ENCODE peak calls at places on chromosomes 4 and X, in ten cellular contexts. One of them, this sample, is unnamed.

GRCh38 chr4:128601992-128602695 is 207.4 kb upstream of the JADE1 start:
- DNase-seq in H1: no peak
- DNase-seq in neuronal stem cell: no peak
- DNase-seq in tibial artery: no peak
- DNase-seq in esophagus squamous epithelium: no peak
- DNase-seq in cardiac muscle cell: peak
- DNase-seq in CD4-positive, CD25-positive, alpha-beta regulatory T cell: no peak
- DNase-seq in fibroblast of mammary gland: peak
- DNase-seq in transverse colon: no peak
- DNase-seq in heart left ventricle: no peak
- DNase-seq in this sample: peak

GRCh38 chr4:7757501-7758443 is 181.9 kb downstream of the AFAP1 start:
- DNase-seq in H1: no peak
- DNase-seq in neuronal stem cell: peak
- DNase-seq in tibial artery: no peak
- DNase-seq in esophagus squamous epithelium: no peak
- DNase-seq in cardiac muscle cell: no peak
- DNase-seq in CD4-positive, CD25-positive, alpha-beta regulatory T cell: no peak
- DNase-seq in fibroblast of mammary gland: no peak
- DNase-seq in transverse colon: no peak
- DNase-seq in heart left ventricle: peak
- DNase-seq in this sample: peak

GRCh38 chrX:13646154-13646549 is 6.8 kb upstream of the TCEANC start:
- DNase-seq in H1: peak
- DNase-seq in neuronal stem cell: peak
- DNase-seq in tibial artery: peak
- DNase-seq in esophagus squamous epithelium: no peak
- DNase-seq in cardiac muscle cell: peak
- DNase-seq in CD4-positive, CD25-positive, alpha-beta regulatory T cell: peak
- DNase-seq in fibroblast of mammary gland: peak
- DNase-seq in transverse colon: peak
- DNase-seq in heart left ventricle: peak
- DNase-seq in this sample: peak

GRCh38 chr4:68724426-68724825 is 54.0 kb upstream of the UGT2B15 start:
- DNase-seq in H1: no peak
- DNase-seq in neuronal stem cell: no peak
- DNase-seq in tibial artery: no peak
- DNase-seq in esophagus squamous epithelium: no peak
- DNase-seq in cardiac muscle cell: no peak
- DNase-seq in CD4-positive, CD25-positive, alpha-beta regulatory T cell: no peak
- DNase-seq in fibroblast of mammary gland: no peak
- DNase-seq in transverse colon: peak
- DNase-seq in heart left ventricle: no peak
- DNase-seq in this sample: no peak

GRCh38 chr4:99816611-99817309 is at the start of gene DAPP1:
- DNase-seq in H1: no peak
- DNase-seq in neuronal stem cell: no peak
- DNase-seq in tibial artery: peak
- DNase-seq in esophagus squamous epithelium: peak
- DNase-seq in cardiac muscle cell: no peak
- DNase-seq in CD4-positive, CD25-positive, alpha-beta regulatory T cell: peak
- DNase-seq in fibroblast of mammary gland: no peak
- DNase-seq in transverse colon: peak
- DNase-seq in heart left ventricle: no peak
- DNase-seq in this sample: no peak

GRCh38 chrX:18607966-18608365 is 63.9 kb downstream of the RS1 start:
- DNase-seq in H1: no peak
- DNase-seq in neuronal stem cell: no peak
- DNase-seq in tibial artery: no peak
- DNase-seq in esophagus squamous epithelium: no peak
- DNase-seq in cardiac muscle cell: peak
- DNase-seq in CD4-positive, CD25-positive, alpha-beta regulatory T cell: no peak
- DNase-seq in fibroblast of mammary gland: no peak
- DNase-seq in transverse colon: no peak
- DNase-seq in heart left ventricle: no peak
- DNase-seq in this sample: peak

GRCh38 chr4:89410687-89411086 is 103.1 kb upstream of the GPRIN3 start:
- DNase-seq in H1: no peak
- DNase-seq in neuronal stem cell: peak
- DNase-seq in tibial artery: no peak
- DNase-seq in esophagus squamous epithelium: no peak
- DNase-seq in cardiac muscle cell: peak
- DNase-seq in CD4-positive, CD25-positive, alpha-beta regulatory T cell: no peak
- DNase-seq in fibroblast of mammary gland: peak
- DNase-seq in transverse colon: no peak
- DNase-seq in heart left ventricle: no peak
- DNase-seq in this sample: peak

GRCh38 chr4:47686294-47686872 is 151.5 kb downstream of the CORIN start:
- DNase-seq in H1: peak
- DNase-seq in neuronal stem cell: peak
- DNase-seq in tibial artery: no peak
- DNase-seq in esophagus squamous epithelium: no peak
- DNase-seq in cardiac muscle cell: peak
- DNase-seq in CD4-positive, CD25-positive, alpha-beta regulatory T cell: peak
- DNase-seq in fibroblast of mammary gland: peak
- DNase-seq in transverse colon: peak
- DNase-seq in heart left ventricle: peak
- DNase-seq in this sample: peak

GRCh38 chr4:169634975-169635374 is 14.6 kb downstream of the CLCN3 start:
- DNase-seq in H1: no peak
- DNase-seq in neuronal stem cell: no peak
- DNase-seq in tibial artery: no peak
- DNase-seq in esophagus squamous epithelium: no peak
- DNase-seq in cardiac muscle cell: no peak
- DNase-seq in CD4-positive, CD25-positive, alpha-beta regulatory T cell: no peak
- DNase-seq in fibroblast of mammary gland: no peak
- DNase-seq in transverse colon: no peak
- DNase-seq in heart left ventricle: no peak
- DNase-seq in this sample: no peak

GRCh38 chr4:121650741-121651140 is 46.0 kb downstream of the ANXA5 start:
- DNase-seq in H1: no peak
- DNase-seq in neuronal stem cell: no peak
- DNase-seq in tibial artery: no peak
- DNase-seq in esophagus squamous epithelium: no peak
- DNase-seq in cardiac muscle cell: no peak
- DNase-seq in CD4-positive, CD25-positive, alpha-beta regulatory T cell: no peak
- DNase-seq in fibroblast of mammary gland: no peak
- DNase-seq in transverse colon: no peak
- DNase-seq in heart left ventricle: no peak
- DNase-seq in this sample: no peak

GRCh38 chr4:180057891-180058643 is 2185.1 kb upstream of the TENM3 start:
- DNase-seq in H1: no peak
- DNase-seq in neuronal stem cell: peak
- DNase-seq in tibial artery: no peak
- DNase-seq in esophagus squamous epithelium: no peak
- DNase-seq in cardiac muscle cell: peak
- DNase-seq in CD4-positive, CD25-positive, alpha-beta regulatory T cell: no peak
- DNase-seq in fibroblast of mammary gland: peak
- DNase-seq in transverse colon: peak
- DNase-seq in heart left ventricle: peak
- DNase-seq in this sample: peak

GRCh38 chr4:180060159-180060889 is 2182.9 kb upstream of the TENM3 start:
- DNase-seq in H1: no peak
- DNase-seq in neuronal stem cell: peak
- DNase-seq in tibial artery: no peak
- DNase-seq in esophagus squamous epithelium: no peak
- DNase-seq in cardiac muscle cell: peak
- DNase-seq in CD4-positive, CD25-positive, alpha-beta regulatory T cell: no peak
- DNase-seq in fibroblast of mammary gland: peak
- DNase-seq in transverse colon: no peak
- DNase-seq in heart left ventricle: no peak
- DNase-seq in this sample: peak

GRCh38 chr4:180058731-180059215 is 2184.4 kb upstream of the TENM3 start:
- DNase-seq in H1: no peak
- DNase-seq in neuronal stem cell: peak
- DNase-seq in tibial artery: no peak
- DNase-seq in esophagus squamous epithelium: no peak
- DNase-seq in cardiac muscle cell: peak
- DNase-seq in CD4-positive, CD25-positive, alpha-beta regulatory T cell: no peak
- DNase-seq in fibroblast of mammary gland: peak
- DNase-seq in transverse colon: peak
- DNase-seq in heart left ventricle: peak
- DNase-seq in this sample: peak

GRCh38 chr4:180059216-180059881 is 2183.9 kb upstream of the TENM3 start:
- DNase-seq in H1: no peak
- DNase-seq in neuronal stem cell: peak
- DNase-seq in tibial artery: no peak
- DNase-seq in esophagus squamous epithelium: no peak
- DNase-seq in cardiac muscle cell: peak
- DNase-seq in CD4-positive, CD25-positive, alpha-beta regulatory T cell: no peak
- DNase-seq in fibroblast of mammary gland: no peak
- DNase-seq in transverse colon: peak
- DNase-seq in heart left ventricle: no peak
- DNase-seq in this sample: no peak

DNA sequence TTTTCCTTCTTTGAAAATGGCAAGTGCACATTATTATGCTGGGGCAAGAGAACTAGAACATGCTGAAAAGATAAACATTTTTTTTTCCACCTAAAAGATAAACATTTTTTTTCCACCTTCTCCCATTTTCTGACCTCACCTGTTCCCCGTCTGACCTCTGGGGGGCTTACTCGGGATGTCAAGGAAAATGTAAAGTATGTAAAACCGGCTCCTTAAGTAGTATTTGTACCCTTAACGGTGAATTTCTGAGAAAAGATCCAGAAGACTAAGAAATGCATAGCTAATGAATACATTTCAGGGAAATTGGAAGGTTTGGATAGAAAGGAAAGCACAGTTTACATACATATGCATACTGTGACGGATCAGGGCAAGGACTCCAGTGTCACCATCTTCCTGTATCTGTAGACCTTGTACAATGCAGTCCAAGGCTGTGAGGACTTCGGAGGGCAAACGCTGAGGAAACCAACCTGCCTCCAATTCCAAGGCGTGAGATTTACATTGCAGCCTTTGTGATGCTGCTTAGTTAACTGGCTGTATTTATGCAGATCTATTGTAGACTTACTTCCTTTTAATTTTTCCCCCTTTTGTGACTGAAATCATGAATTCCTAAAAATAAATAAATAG is 2185.9 kb upstream of the TENM3 start:
- DNase-seq in H1: no peak
- DNase-seq in neuronal stem cell: peak
- DNase-seq in tibial artery: no peak
- DNase-seq in esophagus squamous epithelium: no peak
- DNase-seq in cardiac muscle cell: no peak
- DNase-seq in CD4-positive, CD25-positive, alpha-beta regulatory T cell: no peak
- DNase-seq in fibroblast of mammary gland: no peak
- DNase-seq in transverse colon: no peak
- DNase-seq in heart left ventricle: no peak
- DNase-seq in this sample: peak
- H3K4me3 ChIP-seq in H1: peak
- H3K4me3 ChIP-seq in neuronal stem cell: peak
- H3K4me3 ChIP-seq in tibial artery: no peak
- H3K4me3 ChIP-seq in esophagus squamous epithelium: peak
- H3K4me3 ChIP-seq in cardiac muscle cell: peak
- H3K4me3 ChIP-seq in CD4-positive, CD25-positive, alpha-beta regulatory T cell: no peak
- H3K4me3 ChIP-seq in fibroblast of mammary gland: no peak
- H3K4me3 ChIP-seq in transverse colon: no peak
- H3K4me3 ChIP-seq in heart left ventricle: no peak
- H3K4me3 ChIP-seq in this sample: no peak

DNA sequence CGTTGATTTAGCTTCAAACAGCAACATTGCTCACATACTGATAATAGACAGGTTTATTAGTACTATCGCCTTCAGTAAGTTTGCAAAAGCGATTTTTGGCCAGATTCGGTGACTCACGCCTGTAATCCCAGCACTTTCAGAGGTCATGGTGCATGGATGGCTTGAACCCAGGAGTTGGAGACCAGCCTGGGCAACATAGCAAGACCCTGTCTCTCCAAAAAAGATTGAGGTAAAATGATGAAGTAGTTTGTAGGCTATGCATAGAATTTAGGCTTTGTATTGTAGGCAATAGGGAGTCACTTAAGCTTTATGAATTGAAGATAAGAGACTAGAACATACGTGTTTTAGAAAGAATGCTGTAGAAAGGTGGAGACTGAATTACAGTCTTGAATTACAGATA is 1.1 kb upstream of the GNPDA2 start:
- DNase-seq in H1: no peak
- DNase-seq in neuronal stem cell: no peak
- DNase-seq in tibial artery: no peak
- DNase-seq in esophagus squamous epithelium: no peak
- DNase-seq in cardiac muscle cell: no peak
- DNase-seq in CD4-positive, CD25-positive, alpha-beta regulatory T cell: no peak
- DNase-seq in fibroblast of mammary gland: no peak
- DNase-seq in transverse colon: no peak
- DNase-seq in heart left ventricle: no peak
- DNase-seq in this sample: no peak
- H3K4me3 ChIP-seq in H1: no peak
- H3K4me3 ChIP-seq in neuronal stem cell: no peak
- H3K4me3 ChIP-seq in tibial artery: no peak
- H3K4me3 ChIP-seq in esophagus squamous epithelium: no peak
- H3K4me3 ChIP-seq in cardiac muscle cell: no peak
- H3K4me3 ChIP-seq in CD4-positive, CD25-positive, alpha-beta regulatory T cell: peak
- H3K4me3 ChIP-seq in fibroblast of mammary gland: no peak
- H3K4me3 ChIP-seq in transverse colon: no peak
- H3K4me3 ChIP-seq in heart left ventricle: peak
- H3K4me3 ChIP-seq in this sample: no peak

DNA sequence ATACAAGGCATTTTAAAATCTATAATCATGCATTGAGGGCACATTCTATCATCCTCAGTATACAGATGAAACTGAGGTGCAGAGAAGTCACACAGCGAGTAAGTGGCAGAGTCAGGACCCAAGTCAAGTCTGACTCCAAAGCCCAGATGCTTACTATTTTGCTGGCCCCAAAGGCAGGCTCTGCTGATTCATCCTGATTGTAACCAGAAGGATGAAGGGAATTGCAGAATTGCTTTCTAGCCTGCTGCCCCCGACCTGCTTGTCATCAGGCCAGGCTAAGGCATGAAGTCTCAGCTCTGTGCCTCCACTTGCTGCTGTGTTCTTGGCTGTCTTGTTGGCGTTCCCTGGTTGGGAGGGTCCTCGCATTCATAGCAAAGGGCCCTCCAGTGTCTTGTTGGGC is 62.7 kb downstream of the SLC9A6 start:
- DNase-seq in H1: no peak
- DNase-seq in neuronal stem cell: no peak
- DNase-seq in tibial artery: no peak
- DNase-seq in esophagus squamous epithelium: no peak
- DNase-seq in cardiac muscle cell: no peak
- DNase-seq in CD4-positive, CD25-positive, alpha-beta regulatory T cell: no peak
- DNase-seq in fibroblast of mammary gland: peak
- DNase-seq in transverse colon: no peak
- DNase-seq in heart left ventricle: no peak
- DNase-seq in this sample: peak
- H3K4me3 ChIP-seq in H1: no peak
- H3K4me3 ChIP-seq in neuronal stem cell: no peak
- H3K4me3 ChIP-seq in tibial artery: no peak
- H3K4me3 ChIP-seq in esophagus squamous epithelium: no peak
- H3K4me3 ChIP-seq in cardiac muscle cell: no peak
- H3K4me3 ChIP-seq in CD4-positive, CD25-positive, alpha-beta regulatory T cell: no peak
- H3K4me3 ChIP-seq in fibroblast of mammary gland: no peak
- H3K4me3 ChIP-seq in transverse colon: no peak
- H3K4me3 ChIP-seq in heart left ventricle: no peak
- H3K4me3 ChIP-seq in this sample: no peak

DNA sequence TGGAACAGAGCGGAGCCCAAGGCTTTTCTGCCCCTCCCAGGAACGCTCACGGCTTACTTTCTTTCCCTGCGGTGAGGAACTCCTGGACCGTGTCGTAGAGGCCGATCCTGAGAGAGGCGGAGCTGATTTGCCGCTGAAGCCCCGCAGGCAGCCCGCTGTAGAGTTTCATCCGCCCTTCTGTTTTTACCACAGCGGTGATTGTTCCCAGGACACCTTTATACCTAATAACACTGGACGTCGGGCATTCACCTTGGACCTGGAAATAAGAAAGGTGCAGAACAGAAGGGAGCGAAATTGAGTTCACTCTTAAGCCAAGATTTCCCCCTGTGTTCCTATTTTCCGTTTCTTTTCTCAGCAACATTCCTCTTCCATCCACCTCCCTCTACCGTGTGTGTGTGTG is 1.0 kb downstream of the UCP1 start:
- DNase-seq in H1: no peak
- DNase-seq in neuronal stem cell: peak
- DNase-seq in tibial artery: no peak
- DNase-seq in esophagus squamous epithelium: no peak
- DNase-seq in cardiac muscle cell: peak
- DNase-seq in CD4-positive, CD25-positive, alpha-beta regulatory T cell: no peak
- DNase-seq in fibroblast of mammary gland: no peak
- DNase-seq in transverse colon: no peak
- DNase-seq in heart left ventricle: no peak
- DNase-seq in this sample: no peak
- H3K4me3 ChIP-seq in H1: peak
- H3K4me3 ChIP-seq in neuronal stem cell: peak
- H3K4me3 ChIP-seq in tibial artery: peak
- H3K4me3 ChIP-seq in esophagus squamous epithelium: peak
- H3K4me3 ChIP-seq in cardiac muscle cell: no peak
- H3K4me3 ChIP-seq in CD4-positive, CD25-positive, alpha-beta regulatory T cell: no peak
- H3K4me3 ChIP-seq in fibroblast of mammary gland: no peak
- H3K4me3 ChIP-seq in transverse colon: no peak
- H3K4me3 ChIP-seq in heart left ventricle: peak
- H3K4me3 ChIP-seq in this sample: no peak

This sample was measured in foreskin fibroblast.